ENCODE peak calls at places on chromosomes 5 and 9, in seven cellular contexts. T, J, S, H, D, F and Q are unnamed samples.

GRCh38 chr5:149177911-149178565 is 36.7 kb downstream of the ABLIM3 start:
- DNase-seq in D (no peak), F (no peak), S (peak; percentile 41), T (no peak), J (no peak), H (no peak), Q (no peak)

GRCh38 chr5:142894749-142895148 is 124.6 kb downstream of the ARHGAP26 start:
- DNase-seq in F (no peak), D (no peak), J (no peak), S (no peak), T (no peak), H (no peak), Q (no peak)

GRCh38 chr5:122221857-122222256 is 90.2 kb upstream of the SNCAIP start:
- DNase-seq in H (no peak), S (no peak), T (no peak), D (no peak), F (no peak), J (no peak), Q (no peak)

GRCh38 chr5:102818345-102818744 is 63.2 kb downstream of the PAM start:
- DNase-seq in D (no peak), H (no peak), S (no peak), T (no peak), J (no peak), F (no peak), Q (no peak)

GRCh38 chr5:124343451-124343867 is 403.0 kb downstream of the ZNF608 start:
- DNase-seq in T (no peak), H (no peak), J (no peak), D (no peak), S (no peak), F (no peak), Q (no peak)

GRCh38 chr5:175752826-175753535 is 95.1 kb downstream of the HRH2 start:
- DNase-seq in D (no peak), F (no peak), J (no peak), S (no peak), T (no peak), H (no peak), Q (no peak)

GRCh38 chr5:173499471-173500212 is 116.8 kb downstream of the BOD1 start:
- DNase-seq in S (peak; percentile 57), T (no peak), J (no peak), D (no peak), F (no peak), H (no peak), Q (no peak)

GRCh38 chr5:138386290-138386689 is 33.8 kb downstream of the KDM3B start:
- DNase-seq in S (peak; percentile 56), J (no peak), H (no peak), T (no peak), D (no peak), F (no peak), Q (no peak)

GRCh38 chr5:74127377-74128338 is 501.7 kb downstream of the ARHGEF28 start:
- DNase-seq in T (no peak), D (peak; percentile 47), S (no peak), J (no peak), H (no peak), F (no peak), Q (peak; percentile 31)

GRCh38 chr5:74957906-74958305 is 91.7 kb upstream of the FAM169A start:
- DNase-seq in F (no peak), H (no peak), T (no peak), D (no peak), J (no peak), S (no peak), Q (no peak)

GRCh38 chr9:18032636-18033035 is 441.3 kb upstream of the ADAMTSL1 start:
- DNase-seq in D (no peak), H (no peak), S (no peak), F (no peak), J (no peak), T (no peak), Q (no peak)

GRCh38 chr5:65190328-65191053 is 291.2 kb downstream of the ADAMTS6 start:
- DNase-seq in F (no peak), J (no peak), T (peak; percentile 17), H (no peak), D (no peak), S (no peak), Q (no peak)

GRCh38 chr9:99040911-99041582 is 63.9 kb upstream of the TGFBR1 start:
- DNase-seq in J (no peak), D (no peak), H (no peak), T (no peak), F (no peak), S (no peak), Q (no peak)

GRCh38 chr9:81855538-81855937 is 72.7 kb upstream of the SPATA31D4 start:
- DNase-seq in H (no peak), S (no peak), D (no peak), J (no peak), F (no peak), T (no peak), Q (no peak)

GRCh38 chr5:36073595-36074216 is 7.0 kb upstream of the UGT3A2 start:
- DNase-seq in J (no peak), T (no peak), S (no peak), H (no peak), D (no peak), F (no peak), Q (no peak)

DNA sequence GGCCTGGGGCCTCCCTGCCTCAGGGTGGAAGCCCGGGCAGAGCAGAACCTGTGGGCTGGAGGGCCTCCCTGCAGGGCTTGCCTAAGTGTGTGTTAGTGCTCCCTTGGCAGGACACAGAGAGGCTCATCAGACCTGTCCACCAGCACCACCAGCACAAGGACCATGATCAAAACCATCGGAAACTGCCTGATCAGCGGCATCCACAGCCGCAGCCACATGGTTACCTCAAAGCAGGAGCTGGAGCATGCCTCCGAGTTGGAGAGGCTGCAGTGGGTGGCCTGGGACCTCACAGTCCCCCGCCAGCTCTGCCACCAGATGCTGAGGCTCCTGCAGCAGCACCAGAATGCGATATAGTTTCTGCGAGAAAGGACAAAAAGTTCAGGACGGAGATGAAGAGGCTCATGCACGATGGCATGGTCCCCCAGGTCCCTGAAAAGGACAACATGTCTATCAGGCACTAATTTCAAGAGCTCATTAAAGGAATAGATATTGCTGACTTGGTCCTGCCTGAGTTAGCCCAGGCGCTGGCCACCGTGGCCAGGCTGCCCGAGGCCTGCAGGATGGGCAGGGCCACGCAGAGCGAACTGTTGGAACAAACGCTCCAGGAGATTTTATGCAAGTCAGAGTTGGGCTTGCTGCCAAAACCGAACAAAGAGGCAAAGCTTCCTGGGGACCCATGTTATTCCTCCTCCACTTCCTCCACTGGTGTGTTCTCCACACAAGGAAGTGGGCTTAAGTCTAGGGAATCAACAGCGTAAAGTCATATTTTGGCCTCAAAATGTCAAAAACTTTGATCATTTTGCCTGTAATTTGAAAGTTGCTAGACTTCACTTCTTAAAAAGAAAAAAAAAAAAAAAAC is 72.5 kb downstream of the PTPDC1 start:
- DNase-seq in S (peak; percentile 38), F (no peak), J (peak; percentile 53), D (peak; percentile 44), T (no peak), H (peak; percentile 73), Q (peak; percentile 52)
- TF ChIP-seq POLR2A in S (no peak), F (no peak), J (no peak), D (no peak), T (no peak), H (no peak), Q (no peak)

DNA sequence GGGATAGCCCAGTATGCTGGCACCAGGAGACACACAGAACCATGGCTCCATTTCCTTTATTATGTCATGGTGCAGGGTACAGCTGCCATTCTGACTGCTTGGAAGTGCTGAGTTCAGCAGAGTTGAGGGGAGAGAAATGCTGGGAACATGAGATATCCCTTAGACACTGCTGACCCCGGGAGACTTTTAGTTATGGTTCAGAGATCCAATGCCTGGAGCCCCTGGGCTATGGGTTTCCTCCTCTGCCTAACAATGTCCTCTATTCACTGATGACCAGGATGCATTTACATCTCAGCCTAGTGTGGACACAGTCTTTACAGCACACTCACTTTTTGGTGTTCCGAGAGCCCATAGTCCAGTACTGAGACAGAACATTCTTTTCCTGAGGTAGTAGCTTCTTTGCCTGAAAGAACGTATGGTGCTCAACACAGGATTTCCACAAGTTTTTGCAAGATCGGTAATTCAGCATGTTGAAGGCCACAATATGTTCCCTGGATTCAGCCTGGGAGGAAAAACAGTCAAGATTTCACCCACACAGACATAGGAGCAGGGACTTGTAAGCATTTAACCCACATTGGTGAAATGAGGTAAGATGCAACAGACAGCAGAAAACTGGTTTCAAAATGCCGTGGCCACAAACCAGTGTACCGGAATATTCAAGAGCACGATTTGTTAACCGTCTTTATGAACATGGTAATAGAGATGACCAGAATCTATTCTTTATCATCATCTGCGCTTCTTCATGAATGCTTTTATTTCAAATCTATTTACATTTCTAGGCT is 71.3 kb downstream of the PTPN3 start:
- DNase-seq in F (no peak), S (no peak), T (no peak), J (no peak), H (no peak), D (no peak), Q (no peak)
- H3K4me1 ChIP-seq in F (no peaks in the 10 kb centered on the region), S (peaks cover 30% of the 10 kb centered on the region), T (peaks cover 16% of the 10 kb centered on the region), J (no peaks in the 10 kb centered on the region), H (no peaks in the 10 kb centered on the region), D (no peaks in the 10 kb centered on the region), Q (peaks cover 6% of the 10 kb centered on the region)

GRCh38 chr5:72141440-72142271 is 34.4 kb downstream of the MAP1B start:
- DNase-seq in F (no peak), D (peak; percentile 19), S (no peak), T (no peak), J (peak; percentile 41), H (no peak), Q (no peak)
- TF ChIP-seq POLR2A in F (no peak), D (no peak), S (no peak), T (no peak), J (no peak), H (no peak), Q (no peak)

GRCh38 chr9:136951541-136952353 is at the start of gene LCN12:
- DNase-seq in S (no peak), T (no peak), D (no peak), H (no peak), J (peak; percentile 52), F (no peak), Q (no peak)

GRCh38 chr9:136947955-136948510 is 3.0 kb downstream of the C8G start:
- DNase-seq in T (no peak), D (peak; percentile 71), S (no peak), F (no peak), H (no peak), J (no peak), Q (no peak)

GRCh38 chr9:136950656-136951030 is 1.4 kb upstream of the LCN12 start:
- DNase-seq in T (no peak), S (no peak), H (no peak), J (peak; percentile 17), D (no peak), F (no peak), Q (no peak)

GRCh38 chr9:136949239-136949816 is 2.7 kb upstream of the LCN12 start:
- DNase-seq in S (no peak), H (no peak), F (no peak), J (no peak), D (no peak), T (no peak), Q (no peak)

DNA sequence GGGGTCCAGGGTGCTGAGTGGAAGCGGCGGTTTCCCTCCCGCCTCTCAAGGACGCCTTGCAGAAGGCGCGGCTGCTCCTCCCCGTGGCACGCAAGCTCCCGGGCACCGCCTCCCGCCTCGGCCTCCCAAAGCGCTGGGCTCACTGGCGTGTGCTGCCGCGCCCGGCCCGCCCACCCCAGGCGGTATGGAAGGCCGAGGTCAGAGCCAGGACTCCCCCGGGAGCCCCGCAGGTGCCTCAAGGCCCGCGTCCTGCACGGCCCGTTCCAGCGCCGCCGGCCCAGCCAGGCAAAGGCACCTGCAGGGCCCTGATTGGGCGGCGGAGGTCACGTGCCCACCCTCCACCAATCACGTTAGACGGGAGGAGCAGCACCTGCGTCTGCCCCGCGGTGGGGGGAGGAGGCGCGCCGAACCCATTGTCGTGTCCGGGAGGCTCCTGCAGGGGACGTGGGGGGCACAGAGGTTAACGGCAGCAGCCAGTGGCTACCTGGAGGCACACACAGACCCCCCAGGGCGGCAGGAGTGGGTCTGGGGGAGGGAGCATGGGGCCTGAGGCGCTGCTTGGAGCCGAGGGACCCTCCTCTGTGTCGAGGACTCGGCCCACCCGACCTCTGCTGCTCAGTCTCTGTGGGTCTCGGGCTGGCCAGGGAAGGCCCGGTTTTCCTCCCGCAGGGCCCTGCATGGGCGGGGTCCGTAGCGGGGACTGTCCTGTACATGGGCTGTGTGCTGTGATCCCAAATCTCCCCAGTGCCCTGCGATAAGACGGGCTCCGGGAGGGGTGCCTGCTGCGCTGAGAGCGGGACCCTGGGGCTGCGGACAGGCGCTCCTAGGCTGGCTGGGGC is 2.0 kb upstream of the LCN12 start:
- DNase-seq in S (peak; percentile 92), H (peak; percentile 92), T (peak; percentile 73), D (peak; percentile 99), F (peak; percentile 99), J (peak; percentile 94), Q (peak; percentile 95)
- H3K4me1 ChIP-seq in S (peaks cover 26% of the 10 kb centered on the region), H (peaks cover 76% of the 10 kb centered on the region), T (peaks cover 7% of the 10 kb centered on the region), D (peaks cover 32% of the 10 kb centered on the region), F (peaks cover 8% of the 10 kb centered on the region), J (peaks cover 7% of the 10 kb centered on the region), Q (no peaks in the 10 kb centered on the region)